ENCODE peak calls at places on chromosomes 1 and 21, in ten cellular contexts. One of them, this sample, is unnamed.

GRCh38 chr1:84192681-84193080 is 48.6 kb downstream of the PRKACB start:
- DNase-seq in NCI-H2081: peak
- DNase-seq in smooth muscle cell of the brain vasculature: no peak
- DNase-seq in head of caudate nucleus: no peak
- DNase-seq in HT1080: no peak
- DNase-seq in MCF 10A: no peak
- DNase-seq in naive thymus-derived CD8-positive, alpha-beta T cell: no peak
- DNase-seq in NCI-H345: peak
- DNase-seq in left ventricle myocardium inferior: no peak
- DNase-seq in pancreas: no peak
- DNase-seq in this sample: no peak

GRCh38 chr1:20320734-20321133 is 30.1 kb downstream of the VWA5B1 start:
- DNase-seq in NCI-H2081: no peak
- DNase-seq in smooth muscle cell of the brain vasculature: no peak
- DNase-seq in head of caudate nucleus: peak
- DNase-seq in HT1080: no peak
- DNase-seq in MCF 10A: no peak
- DNase-seq in naive thymus-derived CD8-positive, alpha-beta T cell: no peak
- DNase-seq in NCI-H345: no peak
- DNase-seq in left ventricle myocardium inferior: no peak
- DNase-seq in pancreas: no peak
- DNase-seq in this sample: no peak

GRCh38 chr1:51986718-51987117 is 3.8 kb downstream of the RAB3B start:
- DNase-seq in NCI-H2081: no peak
- DNase-seq in smooth muscle cell of the brain vasculature: no peak
- DNase-seq in head of caudate nucleus: no peak
- DNase-seq in HT1080: no peak
- DNase-seq in MCF 10A: no peak
- DNase-seq in naive thymus-derived CD8-positive, alpha-beta T cell: no peak
- DNase-seq in NCI-H345: peak
- DNase-seq in left ventricle myocardium inferior: no peak
- DNase-seq in pancreas: no peak
- DNase-seq in this sample: no peak

GRCh38 chr21:46060596-46061061 is 37.3 kb upstream of the COL6A2 start:
- DNase-seq in NCI-H2081: no peak
- DNase-seq in smooth muscle cell of the brain vasculature: peak
- DNase-seq in head of caudate nucleus: peak
- DNase-seq in HT1080: peak
- DNase-seq in MCF 10A: peak
- DNase-seq in naive thymus-derived CD8-positive, alpha-beta T cell: no peak
- DNase-seq in NCI-H345: no peak
- DNase-seq in left ventricle myocardium inferior: peak
- DNase-seq in pancreas: no peak
- DNase-seq in this sample: peak

GRCh38 chr21:31671146-31671716 is 11.7 kb downstream of the SOD1 start:
- DNase-seq in NCI-H2081: no peak
- DNase-seq in smooth muscle cell of the brain vasculature: no peak
- DNase-seq in head of caudate nucleus: no peak
- DNase-seq in HT1080: no peak
- DNase-seq in MCF 10A: no peak
- DNase-seq in naive thymus-derived CD8-positive, alpha-beta T cell: no peak
- DNase-seq in NCI-H345: no peak
- DNase-seq in left ventricle myocardium inferior: no peak
- DNase-seq in pancreas: no peak
- DNase-seq in this sample: no peak

GRCh38 chr1:32208891-32209309 is at the start of gene DCDC2B:
- DNase-seq in NCI-H2081: peak
- DNase-seq in smooth muscle cell of the brain vasculature: no peak
- DNase-seq in head of caudate nucleus: peak
- DNase-seq in HT1080: peak
- DNase-seq in MCF 10A: peak
- DNase-seq in naive thymus-derived CD8-positive, alpha-beta T cell: no peak
- DNase-seq in NCI-H345: peak
- DNase-seq in left ventricle myocardium inferior: peak
- DNase-seq in pancreas: peak
- DNase-seq in this sample: peak

GRCh38 chr1:66197120-66197519 is 336.8 kb upstream of the SGIP1 start:
- DNase-seq in NCI-H2081: no peak
- DNase-seq in smooth muscle cell of the brain vasculature: no peak
- DNase-seq in head of caudate nucleus: no peak
- DNase-seq in HT1080: no peak
- DNase-seq in MCF 10A: no peak
- DNase-seq in naive thymus-derived CD8-positive, alpha-beta T cell: no peak
- DNase-seq in NCI-H345: no peak
- DNase-seq in left ventricle myocardium inferior: no peak
- DNase-seq in pancreas: no peak
- DNase-seq in this sample: no peak

GRCh38 chr1:163697137-163697536 is 375.4 kb downstream of the NUF2 start:
- DNase-seq in NCI-H2081: no peak
- DNase-seq in smooth muscle cell of the brain vasculature: no peak
- DNase-seq in head of caudate nucleus: no peak
- DNase-seq in HT1080: no peak
- DNase-seq in MCF 10A: no peak
- DNase-seq in naive thymus-derived CD8-positive, alpha-beta T cell: no peak
- DNase-seq in NCI-H345: no peak
- DNase-seq in left ventricle myocardium inferior: no peak
- DNase-seq in pancreas: no peak
- DNase-seq in this sample: no peak

GRCh38 chr1:244319283-244320132 is 132.2 kb downstream of the ADSS2 start:
- DNase-seq in NCI-H2081: no peak
- DNase-seq in smooth muscle cell of the brain vasculature: no peak
- DNase-seq in head of caudate nucleus: peak
- DNase-seq in HT1080: peak
- DNase-seq in MCF 10A: peak
- DNase-seq in naive thymus-derived CD8-positive, alpha-beta T cell: peak
- DNase-seq in NCI-H345: no peak
- DNase-seq in left ventricle myocardium inferior: no peak
- DNase-seq in pancreas: no peak
- DNase-seq in this sample: no peak

GRCh38 chr1:46180082-46180616 is 3.9 kb upstream of the P3R3URF start:
- DNase-seq in NCI-H2081: peak
- DNase-seq in smooth muscle cell of the brain vasculature: no peak
- DNase-seq in head of caudate nucleus: peak
- DNase-seq in HT1080: peak
- DNase-seq in MCF 10A: peak
- DNase-seq in naive thymus-derived CD8-positive, alpha-beta T cell: no peak
- DNase-seq in NCI-H345: peak
- DNase-seq in left ventricle myocardium inferior: no peak
- DNase-seq in pancreas: no peak
- DNase-seq in this sample: no peak

GRCh38 chr1:151816964-151817730 is 11.9 kb upstream of the LINGO4 start:
- DNase-seq in NCI-H2081: no peak
- DNase-seq in smooth muscle cell of the brain vasculature: no peak
- DNase-seq in head of caudate nucleus: no peak
- DNase-seq in HT1080: no peak
- DNase-seq in MCF 10A: no peak
- DNase-seq in naive thymus-derived CD8-positive, alpha-beta T cell: no peak
- DNase-seq in NCI-H345: peak
- DNase-seq in left ventricle myocardium inferior: no peak
- DNase-seq in pancreas: no peak
- DNase-seq in this sample: no peak

GRCh38 chr21:36610201-36610600 is 88.7 kb upstream of the SIM2 start:
- DNase-seq in NCI-H2081: no peak
- DNase-seq in smooth muscle cell of the brain vasculature: peak
- DNase-seq in head of caudate nucleus: no peak
- DNase-seq in HT1080: no peak
- DNase-seq in MCF 10A: no peak
- DNase-seq in naive thymus-derived CD8-positive, alpha-beta T cell: no peak
- DNase-seq in NCI-H345: no peak
- DNase-seq in left ventricle myocardium inferior: no peak
- DNase-seq in pancreas: no peak
- DNase-seq in this sample: no peak

GRCh38 chr1:208219659-208220282 is 24.4 kb downstream of the PLXNA2 start:
- DNase-seq in NCI-H2081: no peak
- DNase-seq in smooth muscle cell of the brain vasculature: no peak
- DNase-seq in head of caudate nucleus: no peak
- DNase-seq in HT1080: peak
- DNase-seq in MCF 10A: peak
- DNase-seq in naive thymus-derived CD8-positive, alpha-beta T cell: no peak
- DNase-seq in NCI-H345: no peak
- DNase-seq in left ventricle myocardium inferior: peak
- DNase-seq in pancreas: no peak
- DNase-seq in this sample: no peak

GRCh38 chr1:159826436-159827101 is at the start of gene SLAMF8:
- DNase-seq in NCI-H2081: no peak
- DNase-seq in smooth muscle cell of the brain vasculature: no peak
- DNase-seq in head of caudate nucleus: peak
- DNase-seq in HT1080: peak
- DNase-seq in MCF 10A: no peak
- DNase-seq in naive thymus-derived CD8-positive, alpha-beta T cell: peak
- DNase-seq in NCI-H345: no peak
- DNase-seq in left ventricle myocardium inferior: peak
- DNase-seq in pancreas: no peak
- DNase-seq in this sample: peak

GRCh38 chr1:38489844-38490270 is 369.7 kb downstream of the RRAGC start:
- DNase-seq in NCI-H2081: peak
- DNase-seq in smooth muscle cell of the brain vasculature: no peak
- DNase-seq in head of caudate nucleus: peak
- DNase-seq in HT1080: peak
- DNase-seq in MCF 10A: peak
- DNase-seq in naive thymus-derived CD8-positive, alpha-beta T cell: peak
- DNase-seq in NCI-H345: no peak
- DNase-seq in left ventricle myocardium inferior: no peak
- DNase-seq in pancreas: no peak
- DNase-seq in this sample: no peak

GRCh38 chr1:116708255-116708900 is 40.8 kb upstream of the IGSF3 start:
- DNase-seq in NCI-H2081: no peak
- DNase-seq in smooth muscle cell of the brain vasculature: no peak
- DNase-seq in head of caudate nucleus: no peak
- DNase-seq in HT1080: no peak
- DNase-seq in MCF 10A: no peak
- DNase-seq in naive thymus-derived CD8-positive, alpha-beta T cell: no peak
- DNase-seq in NCI-H345: peak
- DNase-seq in left ventricle myocardium inferior: no peak
- DNase-seq in pancreas: no peak
- DNase-seq in this sample: no peak

GRCh38 chr1:228361314-228362140 is 45.1 kb downstream of the TRIM11 start:
- DNase-seq in NCI-H2081: no peak
- DNase-seq in smooth muscle cell of the brain vasculature: no peak
- DNase-seq in head of caudate nucleus: no peak
- DNase-seq in HT1080: no peak
- DNase-seq in MCF 10A: no peak
- DNase-seq in naive thymus-derived CD8-positive, alpha-beta T cell: no peak
- DNase-seq in NCI-H345: no peak
- DNase-seq in left ventricle myocardium inferior: peak
- DNase-seq in pancreas: peak
- DNase-seq in this sample: no peak

GRCh38 chr1:170010443-170010842 is 64.1 kb downstream of the KIFAP3 start:
- DNase-seq in NCI-H2081: peak
- DNase-seq in smooth muscle cell of the brain vasculature: no peak
- DNase-seq in head of caudate nucleus: no peak
- DNase-seq in HT1080: peak
- DNase-seq in MCF 10A: peak
- DNase-seq in naive thymus-derived CD8-positive, alpha-beta T cell: peak
- DNase-seq in NCI-H345: no peak
- DNase-seq in left ventricle myocardium inferior: no peak
- DNase-seq in pancreas: no peak
- DNase-seq in this sample: peak

GRCh38 chr1:54339126-54339525 is 67.1 kb downstream of the SSBP3 start:
- DNase-seq in NCI-H2081: no peak
- DNase-seq in smooth muscle cell of the brain vasculature: no peak
- DNase-seq in head of caudate nucleus: no peak
- DNase-seq in HT1080: no peak
- DNase-seq in MCF 10A: no peak
- DNase-seq in naive thymus-derived CD8-positive, alpha-beta T cell: no peak
- DNase-seq in NCI-H345: no peak
- DNase-seq in left ventricle myocardium inferior: no peak
- DNase-seq in pancreas: no peak
- DNase-seq in this sample: no peak

GRCh38 chr1:61047061-61047460 is 35.3 kb upstream of the NFIA start:
- DNase-seq in NCI-H2081: no peak
- DNase-seq in smooth muscle cell of the brain vasculature: no peak
- DNase-seq in head of caudate nucleus: no peak
- DNase-seq in HT1080: no peak
- DNase-seq in MCF 10A: no peak
- DNase-seq in naive thymus-derived CD8-positive, alpha-beta T cell: no peak
- DNase-seq in NCI-H345: no peak
- DNase-seq in left ventricle myocardium inferior: no peak
- DNase-seq in pancreas: no peak
- DNase-seq in this sample: no peak

GRCh38 chr1:19390901-19391595 is 78.9 kb downstream of the SLC66A1 start:
- DNase-seq in NCI-H2081: no peak
- DNase-seq in smooth muscle cell of the brain vasculature: peak
- DNase-seq in head of caudate nucleus: peak
- DNase-seq in HT1080: peak
- DNase-seq in MCF 10A: peak
- DNase-seq in naive thymus-derived CD8-positive, alpha-beta T cell: peak
- DNase-seq in NCI-H345: peak
- DNase-seq in left ventricle myocardium inferior: peak
- DNase-seq in pancreas: no peak
- DNase-seq in this sample: peak

GRCh38 chr1:17027403-17027802 is 15.7 kb upstream of the ATP13A2 start:
- DNase-seq in NCI-H2081: no peak
- DNase-seq in smooth muscle cell of the brain vasculature: no peak
- DNase-seq in head of caudate nucleus: no peak
- DNase-seq in HT1080: no peak
- DNase-seq in MCF 10A: peak
- DNase-seq in naive thymus-derived CD8-positive, alpha-beta T cell: no peak
- DNase-seq in NCI-H345: no peak
- DNase-seq in left ventricle myocardium inferior: no peak
- DNase-seq in pancreas: peak
- DNase-seq in this sample: no peak

GRCh38 chr1:156748670-156749428 is 2.6 kb downstream of the HDGF start:
- DNase-seq in NCI-H2081: no peak
- DNase-seq in smooth muscle cell of the brain vasculature: no peak
- DNase-seq in head of caudate nucleus: peak
- DNase-seq in HT1080: peak
- DNase-seq in MCF 10A: peak
- DNase-seq in naive thymus-derived CD8-positive, alpha-beta T cell: no peak
- DNase-seq in NCI-H345: no peak
- DNase-seq in left ventricle myocardium inferior: peak
- DNase-seq in pancreas: peak
- DNase-seq in this sample: no peak

This sample was measured in mucosa of gallbladder.